ENCODE peak calls at places on chromosomes 2 and 18, in four cellular contexts. B, L, O and Q are unnamed samples.

GRCh38 chr2:169895294-169895985 is 68.2 kb downstream of the UBR3 start:
- DNase-seq in O (no peak), B (no peak), L (no peak), Q (no peak)

GRCh38 chr2:38268691-38269309 is 108.3 kb downstream of the ATL2 start:
- DNase-seq in B (no peak), L (no peak), O (no peak), Q (no peak)

GRCh38 chr18:23966909-23967308 is 47.6 kb upstream of the TTC39C start:
- DNase-seq in O (no peak), B (no peak), L (no peak), Q (no peak)

GRCh38 chr2:45166229-45166890 is 157.1 kb upstream of the SIX2 start:
- DNase-seq in B (no peak), O (no peak), L (no peak), Q (no peak)

GRCh38 chr2:197197808-197198409 is 112.7 kb downstream of the ANKRD44 start:
- DNase-seq in O (no peak), L (no peak), B (no peak), Q (no peak)

GRCh38 chr2:177430425-177430824 is 37.9 kb downstream of the AGPS start:
- DNase-seq in L (no peak), O (no peak), B (no peak), Q (no peak)

GRCh38 chr2:23423062-23423872 is 38.3 kb downstream of the KLHL29 start:
- DNase-seq in B (no peak), L (no peak), O (no peak), Q (no peak)

GRCh38 chr2:233501198-233502076 is 65.1 kb downstream of the USP40 start:
- DNase-seq in B (no peak), L (no peak), O (no peak), Q (no peak)

GRCh38 chr2:163573652-163574051 is 162.2 kb downstream of the FIGN start:
- DNase-seq in L (no peak), B (no peak), O (no peak), Q (no peak)

GRCh38 chr2:108215794-108216211 is 24.0 kb upstream of the SULT1C3 start:
- DNase-seq in B (no peak), L (peak; percentile 27), O (no peak), Q (no peak)

GRCh38 chr18:23614891-23615290 is 28.6 kb upstream of the NPC1 start:
- DNase-seq in B (no peak), O (no peak), L (no peak), Q (no peak)

GRCh38 chr2:74332550-74333174 is 10.6 kb downstream of the SLC4A5 start:
- DNase-seq in O (no peak), B (no peak), L (no peak), Q (no peak)

GRCh38 chr18:59063300-59063895 is 76.3 kb upstream of the SEC11C start:
- DNase-seq in L (no peak), B (peak; percentile 31), O (no peak), Q (no peak)

GRCh38 chr18:74185860-74186259 is 37.5 kb downstream of the TIMM21 start:
- DNase-seq in O (no peak), L (no peak), B (no peak), Q (no peak)

GRCh38 chr2:27765621-27766286 is 5.8 kb upstream of the MRPL33 start:
- DNase-seq in L (peak; percentile 66), O (peak; percentile 51), B (no peak), Q (no peak)

GRCh38 chr2:196660264-196660663 is 20.7 kb downstream of the CCDC150 start:
- DNase-seq in L (no peak), O (no peak), B (no peak), Q (no peak)

GRCh38 chr2:241893265-241893664 is 23.7 kb downstream of the RTP5 start:
- DNase-seq in B (no peak), L (no peak), O (no peak), Q (no peak)

GRCh38 chr2:177201919-177202346 is 10.7 kb upstream of the HNRNPA3 start:
- DNase-seq in O (no peak), L (no peak), B (no peak), Q (no peak)

GRCh38 chr2:134272831-134273230 is 19.0 kb downstream of the MGAT5 start:
- DNase-seq in L (no peak), O (no peak), B (no peak), Q (no peak)

GRCh38 chr18:923144-923543 is 18.5 kb downstream of the ADCYAP1 start:
- DNase-seq in L (no peak), O (no peak), B (no peak), Q (no peak)

GRCh38 chr2:105504459-105504858 is 105.6 kb upstream of the FHL2 start:
- DNase-seq in B (no peak), O (no peak), L (no peak), Q (no peak)

GRCh38 chr2:120347387-120348010 is 1.6 kb downstream of the INHBB start:
- DNase-seq in B (no peak), L (no peak), O (no peak), Q (no peak)

GRCh38 chr18:23307567-23308295 is 145.4 kb upstream of the RIOK3 start:
- DNase-seq in B (peak; percentile 39), L (no peak), O (no peak), Q (peak; percentile 33)

GRCh38 chr2:27428978-27429541 is 629 bp downstream of the NRBP1 start:
- DNase-seq in L (peak; percentile 89), B (no peak), O (peak; percentile 64), Q (peak; percentile 92)

GRCh38 chr18:27363918-27364317 is 178.8 kb upstream of the CHST9 start:
- DNase-seq in B (no peak), L (no peak), O (no peak), Q (no peak)

GRCh38 chr2:68420254-68420910 is 46.7 kb downstream of the FBXO48 start:
- DNase-seq in O (no peak), B (no peak), L (no peak), Q (no peak)

GRCh38 chr2:113084249-113085000 is 16.7 kb downstream of the IL1F10 start:
- DNase-seq in B (no peak), L (no peak), O (no peak), Q (no peak)

GRCh38 chr2:240733803-240734495 is 42.3 kb downstream of the AQP12A start:
- DNase-seq in L (no peak), O (no peak), B (no peak), Q (no peak)
- TF ChIP-seq CTCF in L (no peak), O (no peak), B (peak; percentile 42), Q (peak; percentile 48)

DNA sequence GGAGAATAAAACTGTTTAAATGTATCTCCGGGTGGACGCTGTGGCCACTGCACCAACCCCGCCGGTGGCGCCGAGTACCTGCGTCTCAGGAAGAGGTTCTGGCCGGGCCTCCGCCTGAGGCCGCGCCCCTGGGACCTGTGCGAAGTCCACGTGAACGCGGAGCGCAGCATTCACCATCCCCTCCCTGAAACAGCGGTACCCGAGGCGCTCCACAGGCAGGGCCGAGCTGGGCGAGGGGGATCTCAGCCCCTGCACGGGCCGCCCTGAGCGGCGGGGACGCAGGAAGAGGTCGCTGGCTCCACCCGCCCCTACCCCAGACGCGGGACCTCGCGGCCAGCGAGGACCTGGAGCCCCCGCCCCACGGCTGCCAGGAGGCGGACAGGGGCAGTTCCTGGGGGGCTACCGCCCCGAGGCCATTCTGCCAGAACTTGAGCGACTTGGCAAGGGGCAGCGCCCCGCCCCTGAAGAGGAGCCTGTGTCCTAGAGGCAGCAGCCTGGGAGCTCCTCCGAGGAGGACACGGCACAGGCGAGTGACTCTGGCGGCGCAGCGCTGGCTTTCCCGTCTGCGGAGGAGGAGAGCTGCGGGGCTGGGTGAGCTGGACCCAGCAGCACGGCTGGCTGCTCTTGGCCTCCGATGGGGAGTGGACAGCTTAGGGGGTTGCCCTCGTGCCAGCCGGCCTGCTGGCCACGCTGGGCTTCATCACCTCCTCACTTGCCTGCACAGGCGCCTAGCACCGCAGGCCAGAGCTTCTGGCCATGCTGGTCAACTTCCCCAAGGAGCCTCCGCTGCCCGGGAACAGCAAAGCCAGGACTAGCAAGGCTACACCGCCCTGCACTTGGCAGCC is 9.7 kb upstream of the TEKT4 start:
- DNase-seq in L (no peak), B (no peak), O (no peak), Q (no peak)
- H3K27me3 ChIP-seq in L (peaks cover 80% of the 10 kb centered on the region), B (no peaks in the 10 kb centered on the region), O (no peaks in the 10 kb centered on the region), Q (no peaks in the 10 kb centered on the region)

DNA sequence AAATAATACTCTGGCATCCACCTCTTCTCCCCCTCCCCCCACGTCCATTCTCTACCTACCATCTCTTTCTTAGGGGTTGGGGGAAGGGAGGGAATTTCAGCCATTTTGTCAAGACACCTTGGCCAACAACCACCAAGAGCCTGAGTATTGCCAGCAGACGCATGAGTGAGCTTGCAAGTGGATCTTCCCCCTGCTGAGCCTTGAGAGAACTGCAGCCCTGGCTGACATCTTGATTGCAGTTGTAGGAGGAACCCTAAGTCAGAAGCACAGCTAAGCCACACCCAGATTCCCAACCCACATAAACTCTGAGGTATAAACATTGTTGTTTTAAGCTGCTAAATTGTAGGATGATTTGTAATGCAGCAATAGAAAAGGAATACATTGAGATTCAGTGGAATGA is 165.6 kb downstream of the TMEFF2 start:
- DNase-seq in L (no peak), O (no peak), B (no peak), Q (no peak)
- TF ChIP-seq CTCF in L (no peak), O (no peak), B (peak; percentile 36), Q (peak; percentile 55)

DNA sequence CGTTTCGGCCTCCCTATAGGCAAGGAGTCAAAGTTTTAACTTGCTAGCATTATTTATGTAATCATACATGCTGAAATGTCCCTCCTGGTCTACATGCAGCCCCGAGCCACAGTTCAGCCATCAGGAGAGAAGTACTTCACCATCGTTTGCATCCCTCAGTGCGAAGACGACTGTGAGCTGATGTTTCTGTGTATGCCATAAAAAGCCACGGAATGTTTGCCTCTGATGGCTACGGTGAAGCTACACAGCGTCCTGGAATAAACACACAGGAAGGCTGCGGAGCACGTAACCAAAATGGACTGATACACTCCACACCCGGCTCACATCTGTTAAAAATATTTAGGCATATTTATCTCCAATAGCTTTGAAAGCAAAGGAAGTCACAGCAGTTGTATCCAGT is 4.3 kb upstream of the SALL3 start:
- DNase-seq in L (no peak), O (no peak), B (no peak), Q (no peak)
- H3K27me3 ChIP-seq in L (peaks cover 86% of the 10 kb centered on the region), O (peaks cover 11% of the 10 kb centered on the region), B (no peaks in the 10 kb centered on the region), Q (no peaks in the 10 kb centered on the region)

GRCh38 chr2:72576459-72576858 is 249.4 kb downstream of the EXOC6B start:
- DNase-seq in L (no peak), O (no peak), B (no peak), Q (no peak)

GRCh38 chr2:72581560-72582181 is 244.2 kb downstream of the EXOC6B start:
- DNase-seq in O (no peak), L (no peak), B (no peak), Q (no peak)

GRCh38 chr2:72576861-72577260 is 249.0 kb downstream of the EXOC6B start:
- DNase-seq in O (no peak), L (no peak), B (no peak), Q (no peak)

GRCh38 chr2:72583376-72583775 is 242.5 kb downstream of the EXOC6B start:
- DNase-seq in O (no peak), B (no peak), L (no peak), Q (no peak)

GRCh38 chr2:72579595-72580180 is 246.1 kb downstream of the EXOC6B start:
- DNase-seq in O (no peak), L (no peak), B (no peak), Q (no peak)
- TF ChIP-seq CTCF in O (peak; percentile 68), L (peak; percentile 63), B (peak; percentile 44), Q (peak; percentile 52)